ENCODE peak calls at places on chromosome 3, in ten cellular contexts. T is spleen, D is GM06990, P is testis, G is breast epithelium, B is PC-9, N is keratinocyte, Q is colonic mucosa, M is epithelial cell of esophagus, A is transverse colon. U is an unnamed sample.

GRCh38 chr3:21484323-21485154 is 266.5 kb downstream of the ZNF385D start:
- DNase-seq in P (peak), T (no peak), G (no peak), N (no peak), M (peak), Q (peak), A (peak), B (peak), D (no peak), U (peak)

GRCh38 chr3:194300392-194300758 is 50.8 kb downstream of the CPN2 start:
- DNase-seq in A (peak), N (no peak), P (peak), Q (peak), M (peak), T (peak), G (peak), D (no peak), B (no peak), U (no peak)

GRCh38 chr3:76552653-76553052 is 487.2 kb upstream of the ROBO2 start:
- DNase-seq in B (no peak), G (no peak), Q (no peak), M (no peak), T (no peak), D (no peak), N (no peak), A (no peak), P (no peak), U (no peak)

GRCh38 chr3:14391033-14391432 is 11.4 kb upstream of the SLC6A6 start:
- DNase-seq in B (peak), D (no peak), T (no peak), G (no peak), P (no peak), Q (no peak), N (no peak), A (no peak), M (peak), U (no peak)

GRCh38 chr3:129864519-129864918 is 29.0 kb downstream of the TMCC1 start:
- DNase-seq in D (no peak), A (no peak), B (no peak), N (no peak), P (no peak), M (no peak), T (no peak), Q (no peak), G (no peak), U (no peak)

GRCh38 chr3:114404590-114404989 is 110.8 kb downstream of the TIGIT start:
- DNase-seq in B (no peak), M (peak), N (no peak), P (no peak), A (no peak), Q (no peak), G (no peak), T (no peak), D (no peak), U (no peak)

GRCh38 chr3:132348531-132348930 is 31.3 kb downstream of the ACP3 start:
- DNase-seq in A (no peak), M (peak), Q (no peak), B (no peak), N (peak), G (no peak), D (no peak), P (no peak), T (no peak), U (no peak)

GRCh38 chr3:99716463-99716995 is 78.1 kb downstream of the COL8A1 start:
- DNase-seq in D (no peak), Q (no peak), T (no peak), A (no peak), G (no peak), M (no peak), N (no peak), B (no peak), P (no peak), U (no peak)

GRCh38 chr3:17140670-17141505 is 256.1 kb downstream of the PLCL2 start:
- DNase-seq in M (no peak), P (peak), A (no peak), Q (no peak), T (no peak), N (no peak), G (no peak), D (no peak), B (no peak), U (no peak)

GRCh38 chr3:62589078-62589477 is 215.7 kb upstream of the FEZF2 start:
- DNase-seq in D (no peak), N (no peak), M (no peak), T (no peak), G (no peak), B (no peak), A (no peak), Q (no peak), P (no peak), U (no peak)

GRCh38 chr3:156816794-156817741 is 9.1 kb upstream of the LEKR1 start:
- DNase-seq in Q (peak), M (peak), N (no peak), P (peak), D (peak), G (peak), T (peak), B (peak), A (peak), U (no peak)

GRCh38 chr3:156819842-156820686 is 6.1 kb upstream of the LEKR1 start:
- DNase-seq in G (no peak), M (no peak), A (no peak), B (no peak), N (no peak), Q (no peak), T (no peak), D (no peak), P (no peak), U (no peak)

GRCh38 chr3:156818890-156819289 is 7.3 kb upstream of the LEKR1 start:
- DNase-seq in B (peak), T (no peak), D (no peak), P (no peak), G (no peak), N (peak), A (no peak), M (peak), Q (no peak), U (no peak)

GRCh38 chr3:156816091-156816793 is 9.9 kb upstream of the LEKR1 start:
- DNase-seq in B (no peak), Q (peak), N (no peak), G (no peak), P (peak), D (peak), A (peak), T (peak), M (no peak), U (no peak)

GRCh38 chr3:156817931-156818765 is 8.0 kb upstream of the LEKR1 start:
- DNase-seq in D (no peak), T (no peak), P (no peak), B (peak), N (no peak), M (no peak), Q (no peak), A (no peak), G (no peak), U (no peak)
- H3K4me3 ChIP-seq in D (peak), T (peak), P (no peak), B (peak), N (no peak), M (no peak), Q (no peak), A (peak), G (no peak), U (no peak)

GRCh38 chr3:24578324-24578723 is 83.7 kb upstream of the THRB start:
- DNase-seq in T (no peak), B (no peak), D (no peak), Q (no peak), A (no peak), G (no peak), P (no peak), N (no peak), M (no peak), U (no peak)

GRCh38 chr3:24586920-24587319 is 92.3 kb upstream of the THRB start:
- DNase-seq in M (no peak), Q (no peak), P (no peak), G (no peak), A (no peak), B (no peak), D (no peak), T (no peak), N (no peak), U (no peak)

GRCh38 chr3:24588568-24588967 is 93.9 kb upstream of the THRB start:
- DNase-seq in B (no peak), M (no peak), P (no peak), D (no peak), Q (no peak), T (no peak), A (no peak), G (no peak), N (no peak), U (no peak)

GRCh38 chr3:24579008-24579407 is 84.4 kb upstream of the THRB start:
- DNase-seq in Q (no peak), P (no peak), B (no peak), A (no peak), T (no peak), D (no peak), G (no peak), N (no peak), M (peak), U (no peak)

GRCh38 chr3:24583004-24583403 is 88.4 kb upstream of the THRB start:
- DNase-seq in D (no peak), B (no peak), M (peak), A (no peak), P (no peak), G (no peak), N (no peak), Q (no peak), T (no peak), U (no peak)
- TF ChIP-seq CTCF in D (peak), B (peak), M (peak), A (peak), P (no peak), G (no peak), N (peak), Q (peak), T (no peak), U (peak)

GRCh38 chr3:38411591-38411990 is 42.1 kb upstream of the ACVR2B start:
- DNase-seq in N (no peak), D (no peak), B (no peak), T (no peak), G (no peak), P (no peak), M (no peak), Q (no peak), A (no peak), U (no peak)
- H3K4me3 ChIP-seq in N (no peak), D (no peak), B (no peak), T (no peak), G (no peak), P (no peak), M (no peak), Q (no peak), A (no peak), U (no peak)

GRCh38 chr3:32420138-32420981 is 28.7 kb downstream of the CMTM7 start:
- DNase-seq in A (no peak), P (peak), G (peak), B (peak), T (peak), N (no peak), D (peak), Q (peak), M (peak), U (peak)
- TF ChIP-seq CTCF in A (no peak), P (no peak), G (peak), B (peak), T (no peak), N (peak), D (peak), Q (no peak), M (peak), U (peak)

GRCh38 chr3:146243559-146243958 is 7.3 kb downstream of the PLSCR4 start:
- DNase-seq in P (no peak), D (no peak), Q (no peak), G (no peak), M (no peak), A (no peak), T (no peak), B (no peak), N (no peak), U (no peak)

GRCh38 chr3:146246493-146246892 is 4.4 kb downstream of the PLSCR4 start:
- DNase-seq in T (no peak), P (no peak), G (no peak), B (no peak), M (no peak), A (no peak), D (no peak), Q (no peak), N (no peak), U (no peak)

GRCh38 chr3:146241523-146242240 is 9.2 kb downstream of the PLSCR4 start:
- DNase-seq in Q (no peak), A (no peak), T (no peak), P (peak), D (no peak), G (no peak), B (no peak), M (no peak), N (no peak), U (no peak)
- H3K4me3 ChIP-seq in Q (no peak), A (no peak), T (no peak), P (no peak), D (no peak), G (no peak), B (no peak), M (no peak), N (no peak), U (no peak)

GRCh38 chr3:96192951-96193350 is 621.4 kb upstream of the EPHA6 start:
- DNase-seq in G (no peak), T (no peak), Q (no peak), A (no peak), M (peak), B (no peak), N (no peak), D (no peak), P (no peak), U (no peak)

DNA sequence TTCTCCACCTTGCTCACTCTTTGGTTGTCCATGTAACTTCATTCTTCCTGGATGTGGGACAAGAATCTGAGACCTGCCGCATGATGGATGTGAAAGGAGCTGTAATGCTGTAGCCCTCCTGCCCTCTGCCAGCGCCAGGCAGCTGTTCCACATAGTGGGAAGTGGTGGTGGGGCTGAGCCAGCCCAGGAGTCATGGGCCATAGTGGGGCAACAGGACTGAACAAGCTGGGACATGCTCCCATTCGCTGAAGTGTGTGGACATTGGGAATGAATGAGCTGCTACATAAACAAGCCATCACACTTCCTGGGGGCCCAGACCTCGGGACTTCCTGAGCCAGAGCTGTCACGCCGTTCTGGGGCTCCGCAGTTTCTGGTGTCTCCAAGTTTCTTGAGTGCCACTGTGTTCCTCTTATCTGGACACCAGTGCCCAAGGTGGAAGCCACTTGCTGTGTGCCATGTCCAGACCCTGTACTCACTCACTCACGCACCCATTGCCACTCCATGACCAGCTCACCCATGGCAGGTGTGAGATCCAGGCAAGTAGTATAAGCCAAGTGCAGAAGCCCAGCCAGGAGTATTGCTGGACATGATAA is 624.3 kb upstream of the EPHA6 start:
- DNase-seq in D (no peak), T (peak), P (no peak), A (no peak), N (no peak), M (peak), Q (no peak), G (no peak), B (no peak), U (no peak)
- TF ChIP-seq CTCF in D (no peak), T (no peak), P (no peak), A (no peak), N (no peak), M (no peak), Q (no peak), G (no peak), B (no peak), U (no peak)

U was measured in kidney epithelial cell.